ENCODE peak calls at places on chromosomes 3 and 15, in four cellular contexts. Z is GM12878, F is IMR-90, B is neuronal stem cell. Q is an unnamed sample.

GRCh38 chr3:148372476-148372875 is 325.2 kb upstream of the AGTR1 start:
- DNase-seq in Z (no peak), F (no peak), B (no peak), Q (peak)

GRCh38 chr15:22954798-22955543 is 25.2 kb downstream of the CYFIP1 start:
- DNase-seq in Z (no peak), F (no peak), B (no peak), Q (no peak)

GRCh38 chr15:25486051-25486450 is 47.2 kb upstream of the UBE3A start:
- DNase-seq in Z (no peak), F (no peak), B (no peak), Q (no peak)

GRCh38 chr3:195885036-195885871 is 23.1 kb downstream of the TNK2 start:
- DNase-seq in Z (no peak), F (no peak), B (no peak), Q (no peak)

GRCh38 chr3:103218793-103219192 is 784.0 kb downstream of the ZPLD1 start:
- DNase-seq in Z (no peak), F (no peak), B (no peak), Q (peak)

GRCh38 chr15:65414841-65415621 is 7.7 kb downstream of the IGDCC4 start:
- DNase-seq in Z (no peak), F (peak), B (peak), Q (peak)

GRCh38 chr3:101303836-101304235 is 16.5 kb downstream of the IMPG2 start:
- DNase-seq in Z (no peak), F (no peak), B (no peak), Q (no peak)

GRCh38 chr15:88833688-88834087 is 30.5 kb downstream of the ACAN start:
- DNase-seq in Z (no peak), F (no peak), B (no peak), Q (no peak)

GRCh38 chr15:90873998-90874605 is 5.7 kb downstream of the FURIN start:
- DNase-seq in Z (no peak), F (no peak), B (no peak), Q (no peak)

GRCh38 chr15:54082836-54083492 is 104.7 kb downstream of the UNC13C start:
- DNase-seq in Z (no peak), F (peak), B (peak), Q (no peak)

GRCh38 chr3:100402150-100402706 is 889 bp downstream of the LNP1 start:
- DNase-seq in Z (no peak), F (peak), B (no peak), Q (peak)

GRCh38 chr3:151976211-151977050 is 103.0 kb downstream of the SUCNR1 start:
- DNase-seq in Z (no peak), F (peak), B (no peak), Q (peak)

GRCh38 chr3:25592510-25592968 is 72.2 kb downstream of the TOP2B start:
- DNase-seq in Z (no peak), F (peak), B (no peak), Q (peak)

GRCh38 chr3:178386880-178387279 is 149.4 kb upstream of the KCNMB2 start:
- DNase-seq in Z (no peak), F (no peak), B (no peak), Q (no peak)

GRCh38 chr3:128730521-128730920 is 4.5 kb downstream of the RAB7A start:
- DNase-seq in Z (no peak), F (no peak), B (no peak), Q (no peak)

GRCh38 chr3:6723205-6723604 is 137.7 kb upstream of the GRM7 start:
- DNase-seq in Z (no peak), F (no peak), B (no peak), Q (no peak)

GRCh38 chr3:6719999-6720398 is 140.9 kb upstream of the GRM7 start:
- DNase-seq in Z (no peak), F (no peak), B (no peak), Q (no peak)

GRCh38 chr3:6721496-6721895 is 139.4 kb upstream of the GRM7 start:
- DNase-seq in Z (no peak), F (no peak), B (no peak), Q (no peak)

GRCh38 chr3:6716374-6716773 is 144.5 kb upstream of the GRM7 start:
- DNase-seq in Z (no peak), F (no peak), B (no peak), Q (no peak)

GRCh38 chr3:6717026-6717943 is 143.6 kb upstream of the GRM7 start:
- DNase-seq in Z (peak), F (no peak), B (no peak), Q (no peak)
- H3K9ac ChIP-seq in Z (no peak), F (no peak), B (no peak), Q (no peak)

DNA sequence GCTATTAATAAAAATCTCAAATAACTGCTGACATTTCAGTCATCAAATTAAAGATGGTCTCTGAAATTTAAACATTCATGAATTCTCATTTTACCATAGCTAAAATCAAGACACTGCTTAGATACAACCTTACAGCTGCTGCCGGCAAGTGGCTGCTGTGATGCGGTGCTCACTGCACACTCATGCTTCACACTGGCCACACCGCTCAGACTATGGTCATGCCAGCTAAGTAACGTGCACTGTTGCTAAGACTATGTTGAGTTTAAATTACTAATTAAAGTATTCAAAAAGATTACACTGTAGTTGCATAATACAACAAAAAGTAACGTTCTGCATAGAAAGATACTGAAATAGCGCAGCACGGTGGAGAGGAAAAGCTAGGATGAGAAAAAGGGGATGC is 12.1 kb downstream of the ATP13A3 start:
- DNase-seq in Z (no peak), F (peak), B (no peak), Q (no peak)
- H3K4me2 ChIP-seq in Z (no peak), F (peak), B (no peak), Q (peak)

GRCh38 chr15:63378946-63379345 is 2.7 kb downstream of the CA12 start:
- DNase-seq in Z (no peak), F (no peak), B (no peak), Q (no peak)
- H3K4me3 ChIP-seq in Z (no peak), F (no peak), B (no peak), Q (no peak)

GRCh38 chr15:66838671-66839239 is 136.7 kb downstream of the SMAD6 start:
- DNase-seq in Z (no peak), F (peak), B (no peak), Q (peak)

GRCh38 chr15:66836476-66837030 is 134.5 kb downstream of the SMAD6 start:
- DNase-seq in Z (no peak), F (no peak), B (no peak), Q (no peak)

GRCh38 chr15:66840615-66841014 is 138.6 kb downstream of the SMAD6 start:
- DNase-seq in Z (no peak), F (no peak), B (no peak), Q (no peak)

GRCh38 chr15:66839511-66840112 is 137.6 kb downstream of the SMAD6 start:
- DNase-seq in Z (no peak), F (peak), B (no peak), Q (no peak)

DNA sequence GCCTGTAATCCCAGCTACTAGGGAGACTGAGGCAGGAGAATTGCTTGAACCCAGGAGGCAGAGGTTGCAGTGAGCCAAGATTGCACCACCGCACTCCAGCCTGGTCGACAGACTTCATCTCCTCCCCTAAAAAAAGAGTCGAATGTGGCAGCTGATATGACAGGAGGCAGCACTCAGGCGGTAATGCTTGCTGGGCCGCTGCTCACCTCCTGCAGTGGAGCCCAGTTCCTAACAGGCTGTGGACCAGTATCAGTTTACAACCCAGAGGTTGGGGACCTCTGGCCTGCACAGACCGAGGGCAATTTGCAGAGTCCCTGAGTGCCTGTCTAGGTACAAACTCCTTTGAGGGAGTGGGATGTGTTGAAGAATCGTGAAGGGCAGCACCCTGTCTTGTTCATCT is 136.2 kb downstream of the SMAD6 start:
- DNase-seq in Z (no peak), F (no peak), B (no peak), Q (no peak)
- H3K9ac ChIP-seq in Z (no peak), F (no peak), B (no peak), Q (no peak)

GRCh38 chr3:1540686-1541085 is 447.9 kb downstream of the CNTN6 start:
- DNase-seq in Z (no peak), F (no peak), B (no peak), Q (no peak)
- H3K4me2 ChIP-seq in Z (no peak), F (no peak), B (no peak), Q (no peak)

Q was measured in astrocyte.